ENCODE peak calls at places on chromosomes 11 and 22, in seven cellular contexts. One of them, this sample, is unnamed.

GRCh38 chr11:36699271-36699670 is 101.2 kb upstream of the RAG2 start:
- DNase-seq in IMR-90: no peak
- DNase-seq in HFF-Myc: no peak
- DNase-seq in stimulated activated CD4-positive, alpha-beta T cell treated with anti-CD3 and anti-CD28 coated beads, Interleukin-2, amount 100 ng/mL, for 48 hours: no peak
- DNase-seq in iris pigment epithelial cell: no peak
- DNase-seq in A549: no peak
- DNase-seq in heart left ventricle: no peak
- DNase-seq in this sample: no peak

GRCh38 chr11:70289582-70289981 is 19.1 kb downstream of the PPFIA1 start:
- DNase-seq in stimulated activated CD4-positive, alpha-beta T cell treated with anti-CD3 and anti-CD28 coated beads, Interleukin-2, amount 100 ng/mL, for 48 hours: no peak
- DNase-seq in iris pigment epithelial cell: no peak
- DNase-seq in A549: no peak
- DNase-seq in heart left ventricle: no peak
- DNase-seq in IMR-90: no peak
- DNase-seq in HFF-Myc: no peak
- DNase-seq in this sample: no peak

GRCh38 chr11:10309163-10310093 is 4.6 kb downstream of the ADM start:
- DNase-seq in iris pigment epithelial cell: peak
- DNase-seq in heart left ventricle: no peak
- DNase-seq in A549: peak
- DNase-seq in HFF-Myc: no peak
- DNase-seq in IMR-90: peak
- DNase-seq in stimulated activated CD4-positive, alpha-beta T cell treated with anti-CD3 and anti-CD28 coated beads, Interleukin-2, amount 100 ng/mL, for 48 hours: no peak
- DNase-seq in this sample: peak

GRCh38 chr22:33111491-33111890 is 53.3 kb upstream of the SYN3 start:
- DNase-seq in HFF-Myc: no peak
- DNase-seq in stimulated activated CD4-positive, alpha-beta T cell treated with anti-CD3 and anti-CD28 coated beads, Interleukin-2, amount 100 ng/mL, for 48 hours: no peak
- DNase-seq in heart left ventricle: no peak
- DNase-seq in IMR-90: no peak
- DNase-seq in iris pigment epithelial cell: no peak
- DNase-seq in A549: no peak
- DNase-seq in this sample: no peak

GRCh38 chr11:379205-380094 is 10.2 kb downstream of the B4GALNT4 start:
- DNase-seq in IMR-90: no peak
- DNase-seq in iris pigment epithelial cell: no peak
- DNase-seq in HFF-Myc: no peak
- DNase-seq in stimulated activated CD4-positive, alpha-beta T cell treated with anti-CD3 and anti-CD28 coated beads, Interleukin-2, amount 100 ng/mL, for 48 hours: no peak
- DNase-seq in heart left ventricle: no peak
- DNase-seq in A549: no peak
- DNase-seq in this sample: peak

GRCh38 chr11:5500391-5500790 is 9.4 kb downstream of the UBQLN3 start:
- DNase-seq in HFF-Myc: no peak
- DNase-seq in heart left ventricle: no peak
- DNase-seq in stimulated activated CD4-positive, alpha-beta T cell treated with anti-CD3 and anti-CD28 coated beads, Interleukin-2, amount 100 ng/mL, for 48 hours: no peak
- DNase-seq in iris pigment epithelial cell: no peak
- DNase-seq in IMR-90: no peak
- DNase-seq in A549: no peak
- DNase-seq in this sample: no peak

GRCh38 chr11:65498042-65498726 is 661 bp upstream of the MALAT1 start:
- DNase-seq in A549: no peak
- DNase-seq in heart left ventricle: peak
- DNase-seq in iris pigment epithelial cell: peak
- DNase-seq in IMR-90: peak
- DNase-seq in HFF-Myc: peak
- DNase-seq in stimulated activated CD4-positive, alpha-beta T cell treated with anti-CD3 and anti-CD28 coated beads, Interleukin-2, amount 100 ng/mL, for 48 hours: peak
- DNase-seq in this sample: peak

GRCh38 chr11:122882809-122883681 is 486 bp downstream of the JHY start:
- DNase-seq in heart left ventricle: peak
- DNase-seq in stimulated activated CD4-positive, alpha-beta T cell treated with anti-CD3 and anti-CD28 coated beads, Interleukin-2, amount 100 ng/mL, for 48 hours: peak
- DNase-seq in IMR-90: peak
- DNase-seq in iris pigment epithelial cell: peak
- DNase-seq in HFF-Myc: no peak
- DNase-seq in A549: peak
- DNase-seq in this sample: peak

This sample was measured in right cardiac atrium.